ENCODE peak calls at places on chromosome 19, in four cellular contexts. Z, R, Q and M are unnamed samples.

GRCh38 chr19:29275266-29275665 is 62.3 kb upstream of the UQCRFS1 start:
- DNase-seq in Z (no peak), R (no peak), Q (no peak), M (no peak)

GRCh38 chr19:57135797-57136196 is 9.2 kb downstream of the ZIM3 start:
- DNase-seq in Z (no peak), R (no peak), Q (no peak), M (no peak)

GRCh38 chr19:31140717-31141116 is 208.5 kb downstream of the TSHZ3 start:
- DNase-seq in Z (no peak), R (no peak), Q (no peak), M (no peak)

GRCh38 chr19:34269968-34270621 is 15.7 kb downstream of the GARRE1 start:
- DNase-seq in Z (peak; percentile 42), R (peak; percentile 24), Q (no peak), M (no peak)

GRCh38 chr19:51548213-51548651 is 16.8 kb upstream of the SIGLEC6 start:
- DNase-seq in Z (no peak), R (no peak), Q (no peak), M (no peak)

GRCh38 chr19:54837542-54837941 is 12.7 kb upstream of the KIR3DL2 start:
- DNase-seq in Z (no peak), R (no peak), Q (no peak), M (no peak)

GRCh38 chr19:48654299-48655059 is 8.5 kb upstream of the CA11 start:
- DNase-seq in Z (no peak), R (no peak), Q (no peak), M (no peak)

GRCh38 chr19:56750658-56751057 is 79.1 kb upstream of the ZNF835 start:
- DNase-seq in Z (no peak), R (no peak), Q (no peak), M (no peak)

GRCh38 chr19:1907563-1908363 is 2.6 kb downstream of the ADAT3 start:
- DNase-seq in Z (peak; percentile 59), R (no peak), Q (no peak), M (no peak)

GRCh38 chr19:31408460-31409124 is 59.4 kb upstream of the TSHZ3 start:
- DNase-seq in Z (no peak), R (peak; percentile 51), Q (no peak), M (no peak)

GRCh38 chr19:17052439-17052838 is 22.8 kb downstream of the HAUS8 start:
- DNase-seq in Z (peak; percentile 52), R (peak; percentile 35), Q (peak; percentile 22), M (no peak)

GRCh38 chr19:1050989-1051788 is 11.3 kb downstream of the ABCA7 start:
- DNase-seq in Z (no peak), R (no peak), Q (no peak), M (no peak)

GRCh38 chr19:6489278-6490061 is 7.9 kb upstream of the DENND1C start:
- DNase-seq in Z (no peak), R (no peak), Q (no peak), M (no peak)

GRCh38 chr19:1864480-1865171 is 1.2 kb upstream of the KLF16 start:
- DNase-seq in Z (peak; percentile 81), R (peak; percentile 78), Q (no peak), M (no peak)

GRCh38 chr19:51025809-51026553 is 435 bp downstream of the KLK11 start:
- DNase-seq in Z (no peak), R (no peak), Q (no peak), M (no peak)

GRCh38 chr19:53577968-53578367 is 40.0 kb downstream of the ZNF331 start:
- DNase-seq in Z (no peak), R (no peak), Q (no peak), M (no peak)

GRCh38 chr19:16737909-16738308 is 18.3 kb downstream of the NWD1 start:
- DNase-seq in Z (no peak), R (no peak), Q (no peak), M (no peak)

GRCh38 chr19:7926021-7926726 is at the start of gene CTXN1:
- DNase-seq in Z (peak; percentile 83), R (peak; percentile 87), Q (no peak), M (no peak)

GRCh38 chr19:55494172-55494761 is 6.0 kb downstream of the SSC5D start:
- DNase-seq in Z (peak; percentile 33), R (peak; percentile 85), Q (no peak), M (no peak)

GRCh38 chr19:12703056-12703455 is 6.6 kb upstream of the FBXW9 start:
- DNase-seq in Z (no peak), R (no peak), Q (peak; percentile 57), M (no peak)

GRCh38 chr19:49064029-49064629 is 489 bp downstream of the NTF4 start:
- DNase-seq in Z (no peak), R (no peak), Q (no peak), M (no peak)

GRCh38 chr19:40445945-40446784 is 2.0 kb upstream of the SERTAD3 start:
- DNase-seq in Z (no peak), R (no peak), Q (no peak), M (no peak)

GRCh38 chr19:49684251-49684982 is 5.0 kb upstream of the ADM5 start:
- DNase-seq in Z (no peak), R (no peak), Q (no peak), M (no peak)

GRCh38 chr19:14418743-14419037 is 451 bp downstream of the DDX39A start:
- DNase-seq in Z (no peak), R (no peak), Q (no peak), M (no peak)

GRCh38 chr19:39873385-39873784 is 27.2 kb upstream of the FBL start:
- DNase-seq in Z (no peak), R (no peak), Q (no peak), M (no peak)

GRCh38 chr19:40560092-40560507 is 16.6 kb upstream of the SHKBP1 start:
- DNase-seq in Z (no peak), R (no peak), Q (no peak), M (no peak)

GRCh38 chr19:47156861-47157454 is 26.3 kb downstream of the SAE1 start:
- DNase-seq in Z (no peak), R (no peak), Q (no peak), M (no peak)

GRCh38 chr19:55113570-55114039 is 3.8 kb downstream of the PPP1R12C start:
- DNase-seq in Z (peak; percentile 91), R (peak; percentile 96), Q (no peak), M (no peak)

GRCh38 chr19:1767464-1767933 is 14.2 kb downstream of the ONECUT3 start:
- DNase-seq in Z (peak; percentile 28), R (peak; percentile 39), Q (no peak), M (no peak)

GRCh38 chr19:47013041-47013517 is 6.6 kb upstream of the NPAS1 start:
- DNase-seq in Z (peak; percentile 78), R (peak; percentile 82), Q (peak; percentile 40), M (no peak)

GRCh38 chr19:18478545-18479311 is 40.8 kb upstream of the ISYNA1 start:
- DNase-seq in Z (peak; percentile 79), R (peak; percentile 78), Q (no peak), M (peak; percentile 46)

DNA sequence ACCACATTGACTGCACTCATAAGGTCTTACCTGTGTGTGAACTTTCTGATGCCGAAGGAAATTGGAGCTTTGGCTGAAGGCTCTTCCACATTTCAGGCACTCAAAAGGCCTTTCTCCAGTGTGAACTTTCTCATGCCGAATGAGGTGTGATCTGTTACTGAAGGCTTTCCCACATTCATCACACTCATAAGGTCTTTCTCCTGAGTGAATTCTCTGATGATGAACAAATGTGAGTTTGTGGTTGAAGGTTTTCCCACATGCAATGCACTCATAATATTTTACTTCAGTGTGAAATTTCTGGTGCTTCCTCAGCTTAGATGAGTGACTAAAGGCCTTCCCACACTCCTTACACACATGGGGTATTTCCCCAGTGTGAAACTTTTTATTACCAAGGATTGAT is 5.7 kb downstream of the ZNF132 start:
- DNase-seq in Z (no peak), R (no peak), Q (no peak), M (no peak)
- H3K36me3 ChIP-seq in Z (peaks cover 21% of the 10 kb centered on the region), R (no peaks in the 10 kb centered on the region), Q (no peaks in the 10 kb centered on the region), M (peaks cover 80% of the 10 kb centered on the region)

GRCh38 chr19:45125360-45125759 is 32.4 kb downstream of the PPP1R37 start:
- DNase-seq in Z (no peak), R (no peak), Q (no peak), M (no peak)
- TF ChIP-seq POLR2A in Z (no peak), R (no peak), Q (no peak), M (no peak)

GRCh38 chr19:4447327-4448146 is 10.1 kb downstream of the UBXN6 start:
- DNase-seq in Z (no peak), R (no peak), Q (no peak), M (no peak)

GRCh38 chr19:4448147-4448985 is 9.2 kb downstream of the UBXN6 start:
- DNase-seq in Z (peak; percentile 95), R (no peak), Q (no peak), M (no peak)

GRCh38 chr19:4445963-4446668 is 11.5 kb downstream of the UBXN6 start:
- DNase-seq in Z (peak; percentile 81), R (no peak), Q (no peak), M (no peak)

GRCh38 chr19:4444765-4445741 is 12.5 kb downstream of the UBXN6 start:
- DNase-seq in Z (peak; percentile 76), R (no peak), Q (no peak), M (no peak)

GRCh38 chr19:4446801-4447200 is 10.8 kb downstream of the UBXN6 start:
- DNase-seq in Z (no peak), R (no peak), Q (no peak), M (no peak)
- H3K36me3 ChIP-seq in Z (peaks cover 81% of the 10 kb centered on the region), R (no peaks in the 10 kb centered on the region), Q (peaks cover 18% of the 10 kb centered on the region), M (peaks cover 86% of the 10 kb centered on the region)

GRCh38 chr19:37077929-37078716 is at the start of gene ZNF420:
- DNase-seq in Z (peak; percentile 95), R (peak; percentile 95), Q (no peak), M (peak; percentile 74)
- TF ChIP-seq POLR2A in Z (peak; percentile 41), R (peak; percentile 63), Q (no peak), M (peak; percentile 19)

GRCh38 chr19:44795398-44795987 is 13.4 kb upstream of the BCAM start:
- DNase-seq in Z (no peak), R (no peak), Q (no peak), M (no peak)
- H3K36me3 ChIP-seq in Z (no peaks in the 10 kb centered on the region), R (no peaks in the 10 kb centered on the region), Q (peaks cover 35% of the 10 kb centered on the region), M (no peaks in the 10 kb centered on the region)